ENCODE peak calls at places on chromosomes 7 and 10, in nine cellular contexts. S is hippocampal formation; H is HFF-Myc; I is tibial nerve; E is activated CD4-positive, alpha-beta T cell treated with anti-CD3 and anti-CD28 coated beads for 36 hours; K is caudate nucleus; V is LoVo; Z is epithelial cell of esophagus; Q is GF-D8. P is an unnamed sample.

GRCh38 chr10:112721080-112721698 is 228.9 kb upstream of the TCF7L2 start:
- DNase-seq in I (no peak), E (no peak), V (peak), H (no peak), Q (no peak), S (peak), Z (peak), K (peak), P (no peak)

GRCh38 chr7:19102884-19103283 is 14.6 kb downstream of the TWIST1 start:
- DNase-seq in I (no peak), Z (no peak), K (no peak), S (no peak), E (no peak), V (no peak), H (no peak), Q (no peak), P (no peak)

GRCh38 chr10:131817866-131818509 is 82.8 kb upstream of the PPP2R2D start:
- DNase-seq in V (no peak), Q (no peak), Z (no peak), S (no peak), I (no peak), H (no peak), E (no peak), K (no peak), P (no peak)

GRCh38 chr10:110007171-110007700 is 548 bp upstream of the ADD3 start:
- DNase-seq in I (no peak), S (peak), K (peak), E (peak), Q (no peak), Z (peak), H (no peak), V (peak), P (peak)

GRCh38 chr7:45623157-45623556 is 49.0 kb downstream of the ADCY1 start:
- DNase-seq in H (no peak), I (no peak), Z (no peak), Q (no peak), E (no peak), V (no peak), S (no peak), K (no peak), P (no peak)

GRCh38 chr10:132175907-132176581 is 10.7 kb upstream of the DPYSL4 start:
- DNase-seq in Z (no peak), I (no peak), E (peak), K (peak), S (peak), Q (no peak), V (no peak), H (no peak), P (peak)

GRCh38 chr7:87359366-87359765 is 13.9 kb downstream of the CROT start:
- DNase-seq in H (no peak), Q (no peak), V (peak), S (no peak), K (peak), I (no peak), E (no peak), Z (peak), P (no peak)

GRCh38 chr7:1567082-1567771 is 2.6 kb downstream of the PSMG3 start:
- DNase-seq in I (peak), Q (no peak), K (peak), H (no peak), E (no peak), V (peak), S (no peak), Z (peak), P (no peak)

GRCh38 chr10:821322-821721 is 110.2 kb downstream of the LARP4B start:
- DNase-seq in E (no peak), S (no peak), K (no peak), I (no peak), H (no peak), V (no peak), Q (no peak), Z (no peak), P (no peak)

GRCh38 chr7:142445019-142445686 is 187.3 kb upstream of the PRSS58 start:
- DNase-seq in I (no peak), S (no peak), H (no peak), Q (peak), V (no peak), Z (peak), E (peak), K (no peak), P (no peak)

GRCh38 chr7:29017666-29018065 is 59.5 kb upstream of the TRIL start:
- DNase-seq in I (no peak), E (no peak), Z (no peak), V (no peak), Q (no peak), H (no peak), K (no peak), S (no peak), P (no peak)

GRCh38 chr10:71344916-71345557 is 26.0 kb downstream of the SLC29A3 start:
- DNase-seq in Q (no peak), I (no peak), H (no peak), K (no peak), V (no peak), E (no peak), S (no peak), Z (no peak), P (no peak)

GRCh38 chr7:132580277-132580676 is 4.0 kb upstream of the PLXNA4 start:
- DNase-seq in Z (peak), H (no peak), S (no peak), V (no peak), I (no peak), Q (no peak), E (peak), K (no peak), P (no peak)

P was measured in hypothalamus.